ENCODE peak calls at places on chromosomes 13 and 19, in seven cellular contexts. One of them, this sample, is unnamed.

GRCh38 chr19:14479985-14480694 is 5.0 kb upstream of the PTGER1 start:
- DNase-seq in CD4-positive, alpha-beta T cell: peak
- DNase-seq in osteocyte: peak
- DNase-seq in astrocyte of the spinal cord: no peak
- DNase-seq in tibial artery: no peak
- DNase-seq in psoas muscle: peak
- DNase-seq in fibroblast of mammary gland: no peak
- DNase-seq in this sample: no peak

GRCh38 chr19:11155373-11156120 is at the start of gene SPC24:
- DNase-seq in CD4-positive, alpha-beta T cell: peak
- DNase-seq in osteocyte: peak
- DNase-seq in astrocyte of the spinal cord: peak
- DNase-seq in tibial artery: peak
- DNase-seq in psoas muscle: peak
- DNase-seq in fibroblast of mammary gland: peak
- DNase-seq in this sample: peak

GRCh38 chr19:49497047-49497789 is 984 bp downstream of the RPS11 start:
- DNase-seq in CD4-positive, alpha-beta T cell: peak
- DNase-seq in osteocyte: no peak
- DNase-seq in astrocyte of the spinal cord: peak
- DNase-seq in tibial artery: no peak
- DNase-seq in psoas muscle: peak
- DNase-seq in fibroblast of mammary gland: peak
- DNase-seq in this sample: no peak

GRCh38 chr13:51923983-51924539 is 62.3 kb downstream of the CCDC70 start:
- DNase-seq in CD4-positive, alpha-beta T cell: no peak
- DNase-seq in osteocyte: no peak
- DNase-seq in astrocyte of the spinal cord: no peak
- DNase-seq in tibial artery: no peak
- DNase-seq in psoas muscle: no peak
- DNase-seq in fibroblast of mammary gland: no peak
- DNase-seq in this sample: no peak

GRCh38 chr19:45076029-45076850 is at the start of gene ZNF296:
- DNase-seq in CD4-positive, alpha-beta T cell: peak
- DNase-seq in osteocyte: no peak
- DNase-seq in astrocyte of the spinal cord: peak
- DNase-seq in tibial artery: peak
- DNase-seq in psoas muscle: peak
- DNase-seq in fibroblast of mammary gland: peak
- DNase-seq in this sample: no peak

GRCh38 chr13:91776650-91777193 is 378.3 kb downstream of the GPC5 start:
- DNase-seq in CD4-positive, alpha-beta T cell: no peak
- DNase-seq in osteocyte: no peak
- DNase-seq in astrocyte of the spinal cord: no peak
- DNase-seq in tibial artery: no peak
- DNase-seq in psoas muscle: no peak
- DNase-seq in fibroblast of mammary gland: no peak
- DNase-seq in this sample: no peak

GRCh38 chr13:112448621-112449544 is 72.7 kb downstream of the SPACA7 start:
- DNase-seq in CD4-positive, alpha-beta T cell: no peak
- DNase-seq in osteocyte: peak
- DNase-seq in astrocyte of the spinal cord: no peak
- DNase-seq in tibial artery: peak
- DNase-seq in psoas muscle: no peak
- DNase-seq in fibroblast of mammary gland: no peak
- DNase-seq in this sample: no peak

GRCh38 chr13:33032037-33032625 is 15.9 kb downstream of the KL start:
- DNase-seq in CD4-positive, alpha-beta T cell: no peak
- DNase-seq in osteocyte: no peak
- DNase-seq in astrocyte of the spinal cord: no peak
- DNase-seq in tibial artery: no peak
- DNase-seq in psoas muscle: no peak
- DNase-seq in fibroblast of mammary gland: peak
- DNase-seq in this sample: no peak

GRCh38 chr19:46344363-46344762 is 2.5 kb upstream of the PPP5C start:
- DNase-seq in CD4-positive, alpha-beta T cell: no peak
- DNase-seq in osteocyte: no peak
- DNase-seq in astrocyte of the spinal cord: no peak
- DNase-seq in tibial artery: no peak
- DNase-seq in psoas muscle: no peak
- DNase-seq in fibroblast of mammary gland: no peak
- DNase-seq in this sample: no peak

GRCh38 chr19:54434862-54435174 is 14.2 kb upstream of the LENG8 start:
- DNase-seq in CD4-positive, alpha-beta T cell: no peak
- DNase-seq in osteocyte: no peak
- DNase-seq in astrocyte of the spinal cord: no peak
- DNase-seq in tibial artery: no peak
- DNase-seq in psoas muscle: no peak
- DNase-seq in fibroblast of mammary gland: no peak
- DNase-seq in this sample: no peak

GRCh38 chr19:4555657-4556561 is 3.6 kb downstream of the SEMA6B start:
- DNase-seq in CD4-positive, alpha-beta T cell: no peak
- DNase-seq in osteocyte: no peak
- DNase-seq in astrocyte of the spinal cord: no peak
- DNase-seq in tibial artery: no peak
- DNase-seq in psoas muscle: no peak
- DNase-seq in fibroblast of mammary gland: no peak
- DNase-seq in this sample: no peak

GRCh38 chr19:33290956-33291622 is 11.2 kb downstream of the CEBPA start:
- DNase-seq in CD4-positive, alpha-beta T cell: no peak
- DNase-seq in osteocyte: no peak
- DNase-seq in astrocyte of the spinal cord: no peak
- DNase-seq in tibial artery: no peak
- DNase-seq in psoas muscle: no peak
- DNase-seq in fibroblast of mammary gland: peak
- DNase-seq in this sample: no peak

GRCh38 chr19:15195381-15195964 is 5.3 kb downstream of the NOTCH3 start:
- DNase-seq in CD4-positive, alpha-beta T cell: no peak
- DNase-seq in osteocyte: no peak
- DNase-seq in astrocyte of the spinal cord: peak
- DNase-seq in tibial artery: peak
- DNase-seq in psoas muscle: peak
- DNase-seq in fibroblast of mammary gland: peak
- DNase-seq in this sample: peak

GRCh38 chr13:34257980-34258379 is 440.0 kb downstream of the RFC3 start:
- DNase-seq in CD4-positive, alpha-beta T cell: no peak
- DNase-seq in osteocyte: no peak
- DNase-seq in astrocyte of the spinal cord: no peak
- DNase-seq in tibial artery: no peak
- DNase-seq in psoas muscle: no peak
- DNase-seq in fibroblast of mammary gland: no peak
- DNase-seq in this sample: no peak

GRCh38 chr19:5170329-5170745 is 170.3 kb downstream of the PTPRS start:
- DNase-seq in CD4-positive, alpha-beta T cell: peak
- DNase-seq in osteocyte: peak
- DNase-seq in astrocyte of the spinal cord: no peak
- DNase-seq in tibial artery: no peak
- DNase-seq in psoas muscle: no peak
- DNase-seq in fibroblast of mammary gland: no peak
- DNase-seq in this sample: no peak

GRCh38 chr19:4373601-4374441 is 26.5 kb downstream of the SH3GL1 start:
- DNase-seq in CD4-positive, alpha-beta T cell: no peak
- DNase-seq in osteocyte: no peak
- DNase-seq in astrocyte of the spinal cord: no peak
- DNase-seq in tibial artery: peak
- DNase-seq in psoas muscle: peak
- DNase-seq in fibroblast of mammary gland: peak
- DNase-seq in this sample: no peak

DNA sequence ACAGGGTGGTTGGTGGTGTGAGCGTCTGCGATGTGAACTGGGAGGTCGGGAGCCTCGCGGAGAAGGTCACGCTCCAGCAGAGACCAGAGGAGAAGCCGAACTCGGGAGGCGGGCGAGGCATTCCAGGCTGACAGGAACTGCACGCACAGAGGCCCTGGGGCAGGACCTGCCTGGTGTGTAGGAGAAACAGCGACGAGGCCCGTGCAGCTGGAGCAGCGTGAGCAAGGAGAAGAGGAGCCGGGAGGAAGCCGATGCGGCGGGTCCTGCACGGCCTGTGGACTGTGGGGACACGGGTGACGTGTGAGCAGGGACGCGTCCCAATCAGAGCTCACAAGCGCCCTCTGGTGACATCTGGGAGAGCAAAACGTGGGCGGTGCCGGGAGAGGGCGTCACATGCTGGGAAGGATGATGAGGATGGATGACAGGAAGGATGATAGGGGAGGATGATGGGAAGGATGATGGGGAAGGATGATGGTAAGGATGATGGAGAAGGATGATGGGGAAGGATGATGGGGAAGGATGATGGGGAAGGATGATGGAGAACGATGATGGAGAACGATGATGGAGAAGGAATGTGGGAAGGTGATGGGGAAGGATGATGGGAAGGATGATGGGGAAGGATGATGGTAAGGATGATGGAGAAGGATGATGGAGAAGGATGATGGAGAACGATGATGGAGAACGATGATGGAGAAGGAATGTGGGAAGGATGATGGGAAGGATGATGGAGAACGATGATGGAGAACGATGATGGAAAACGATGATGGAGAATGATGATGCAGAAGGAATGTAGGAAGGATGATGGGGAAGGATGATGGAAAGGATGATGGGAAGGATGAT is 16.1 kb upstream of the MADCAM1 start:
- DNase-seq in CD4-positive, alpha-beta T cell: peak
- DNase-seq in osteocyte: peak
- DNase-seq in astrocyte of the spinal cord: peak
- DNase-seq in tibial artery: peak
- DNase-seq in psoas muscle: peak
- DNase-seq in fibroblast of mammary gland: peak
- DNase-seq in this sample: peak
- TF ChIP-seq CTCF in CD4-positive, alpha-beta T cell: no peak
- TF ChIP-seq CTCF in osteocyte: peak
- TF ChIP-seq CTCF in astrocyte of the spinal cord: peak
- TF ChIP-seq CTCF in tibial artery: peak
- TF ChIP-seq CTCF in psoas muscle: peak
- TF ChIP-seq CTCF in fibroblast of mammary gland: peak
- TF ChIP-seq CTCF in this sample: no peak

GRCh38 chr19:2268480-2268830 is 12.2 kb upstream of the JSRP1 start:
- DNase-seq in CD4-positive, alpha-beta T cell: no peak
- DNase-seq in osteocyte: no peak
- DNase-seq in astrocyte of the spinal cord: no peak
- DNase-seq in tibial artery: no peak
- DNase-seq in psoas muscle: no peak
- DNase-seq in fibroblast of mammary gland: no peak
- DNase-seq in this sample: no peak

GRCh38 chr19:2270572-2271515 is 11.1 kb downstream of the PEAK3 start:
- DNase-seq in CD4-positive, alpha-beta T cell: peak
- DNase-seq in osteocyte: peak
- DNase-seq in astrocyte of the spinal cord: peak
- DNase-seq in tibial artery: peak
- DNase-seq in psoas muscle: peak
- DNase-seq in fibroblast of mammary gland: peak
- DNase-seq in this sample: no peak

GRCh38 chr19:2270157-2270571 is 11.8 kb downstream of the PEAK3 start:
- DNase-seq in CD4-positive, alpha-beta T cell: no peak
- DNase-seq in osteocyte: no peak
- DNase-seq in astrocyte of the spinal cord: no peak
- DNase-seq in tibial artery: peak
- DNase-seq in psoas muscle: peak
- DNase-seq in fibroblast of mammary gland: no peak
- DNase-seq in this sample: no peak

GRCh38 chr19:2268861-2269243 is 12.6 kb upstream of the JSRP1 start:
- DNase-seq in CD4-positive, alpha-beta T cell: no peak
- DNase-seq in osteocyte: no peak
- DNase-seq in astrocyte of the spinal cord: no peak
- DNase-seq in tibial artery: no peak
- DNase-seq in psoas muscle: no peak
- DNase-seq in fibroblast of mammary gland: no peak
- DNase-seq in this sample: no peak

GRCh38 chr19:2269244-2270156 is 12.5 kb downstream of the PEAK3 start:
- DNase-seq in CD4-positive, alpha-beta T cell: peak
- DNase-seq in osteocyte: peak
- DNase-seq in astrocyte of the spinal cord: peak
- DNase-seq in tibial artery: peak
- DNase-seq in psoas muscle: peak
- DNase-seq in fibroblast of mammary gland: peak
- DNase-seq in this sample: peak
- TF ChIP-seq CTCF in CD4-positive, alpha-beta T cell: no peak
- TF ChIP-seq CTCF in osteocyte: peak
- TF ChIP-seq CTCF in astrocyte of the spinal cord: no peak
- TF ChIP-seq CTCF in tibial artery: peak
- TF ChIP-seq CTCF in psoas muscle: no peak
- TF ChIP-seq CTCF in fibroblast of mammary gland: no peak
- TF ChIP-seq CTCF in this sample: no peak

DNA sequence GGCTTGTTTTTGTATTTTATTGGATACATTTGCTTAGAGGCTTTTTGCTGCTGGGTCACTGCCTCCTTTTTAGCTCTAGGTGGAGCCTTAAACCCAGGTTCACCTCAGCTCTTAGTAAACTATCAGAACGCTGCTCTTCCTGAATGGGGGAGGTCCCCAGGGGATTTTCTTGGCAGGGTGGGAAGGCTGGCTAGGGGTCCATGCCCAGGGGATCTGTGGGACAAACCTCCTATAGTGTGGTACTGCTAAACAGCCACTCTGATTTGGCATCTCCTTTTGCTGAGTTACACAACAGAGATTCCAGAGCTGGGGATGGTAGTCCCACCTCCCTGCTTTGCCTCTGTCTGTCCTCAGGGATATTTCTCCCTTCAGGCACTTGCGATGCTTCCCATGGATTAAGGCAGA is 204.9 kb downstream of the ZIC5 start:
- DNase-seq in CD4-positive, alpha-beta T cell: no peak
- DNase-seq in osteocyte: no peak
- DNase-seq in astrocyte of the spinal cord: no peak
- DNase-seq in tibial artery: no peak
- DNase-seq in psoas muscle: no peak
- DNase-seq in fibroblast of mammary gland: no peak
- DNase-seq in this sample: no peak
- TF ChIP-seq CTCF in CD4-positive, alpha-beta T cell: no peak
- TF ChIP-seq CTCF in osteocyte: peak
- TF ChIP-seq CTCF in astrocyte of the spinal cord: peak
- TF ChIP-seq CTCF in tibial artery: no peak
- TF ChIP-seq CTCF in psoas muscle: no peak
- TF ChIP-seq CTCF in fibroblast of mammary gland: no peak
- TF ChIP-seq CTCF in this sample: no peak

DNA sequence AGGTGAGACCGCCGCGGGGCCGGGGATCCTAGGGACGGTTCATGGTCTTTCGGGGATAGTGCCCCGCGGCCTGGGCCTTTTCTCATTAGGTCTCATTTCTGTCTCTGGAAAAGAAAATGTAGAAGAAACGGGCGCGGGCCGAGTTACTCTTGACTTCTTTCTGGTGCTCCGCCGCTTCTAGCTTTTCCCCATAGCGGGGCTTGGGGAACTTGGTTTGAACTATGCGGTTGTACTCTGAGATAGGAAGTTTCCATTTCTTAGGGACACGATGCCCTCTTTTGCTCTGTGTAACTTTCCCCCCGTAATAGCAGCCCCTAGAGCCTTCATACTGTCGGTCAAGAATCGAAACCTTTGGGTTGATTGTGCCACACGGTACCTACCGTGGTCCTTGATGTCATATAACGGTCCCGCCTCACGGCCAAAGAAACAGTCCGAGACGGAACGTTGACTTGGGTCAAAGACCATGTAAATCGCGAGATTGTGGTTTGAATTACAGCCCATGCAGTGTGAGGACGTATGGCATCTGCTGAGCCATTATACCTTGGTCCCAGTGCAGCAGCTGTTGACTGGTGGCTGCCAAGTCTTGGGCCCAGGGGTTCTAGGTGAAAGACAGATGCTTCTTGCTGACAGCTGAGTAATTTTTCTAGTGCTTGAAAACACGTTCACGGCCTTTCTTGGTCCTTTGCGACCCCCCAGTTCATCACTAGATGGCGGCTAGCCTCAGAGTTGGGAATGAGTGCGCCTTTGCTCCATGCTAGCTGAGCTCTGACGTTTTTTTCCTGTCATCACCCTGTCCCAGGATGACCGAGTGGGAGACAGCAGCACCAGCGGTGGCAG is 487 bp downstream of the RPS5 start:
- DNase-seq in CD4-positive, alpha-beta T cell: no peak
- DNase-seq in osteocyte: no peak
- DNase-seq in astrocyte of the spinal cord: no peak
- DNase-seq in tibial artery: no peak
- DNase-seq in psoas muscle: no peak
- DNase-seq in fibroblast of mammary gland: peak
- DNase-seq in this sample: no peak
- TF ChIP-seq CTCF in CD4-positive, alpha-beta T cell: no peak
- TF ChIP-seq CTCF in osteocyte: no peak
- TF ChIP-seq CTCF in astrocyte of the spinal cord: peak
- TF ChIP-seq CTCF in tibial artery: no peak
- TF ChIP-seq CTCF in psoas muscle: no peak
- TF ChIP-seq CTCF in fibroblast of mammary gland: no peak
- TF ChIP-seq CTCF in this sample: no peak

This sample was measured in mesothelial cell of epicardium.